ENCODE peak calls at places on chromosome X, in nine cellular contexts. T is activated CD4-positive, alpha-beta T cell treated with anti-CD3 and anti-CD28 coated beads, Interleukin-2, amount 50 U/mL, for 1 hour; Y is A549; U is sciatic nerve; R is choroid plexus epithelial cell; V is stimulated activated naive CD8-positive, alpha-beta T cell treated with anti-CD3 and anti-CD28 coated beads, Interleukin-15, Interleukin-2, amounts not matched to agents 100 U/mL and 50 U/mL, for 24 hours; A is fibroblast of the conjunctiva; H is stimulated activated CD4-positive, alpha-beta T cell treated with anti-CD3 and anti-CD28 coated beads, Interleukin-1b, Interleukin-23, amount 100 ng/mL, for 24 hours; D is activated T-helper 1 cell treated with anti-CD3 and anti-CD28 coated beads, Interleukin-2, amount 50 U/mL, for 16 hours. K is an unnamed sample.

GRCh38 chrX:129957241-129958099 is 25.0 kb upstream of the BCORL1 start:
- DNase-seq in T (no peak), Y (peak), U (peak), R (peak), V (peak), A (no peak), H (no peak), D (no peak), K (no peak)

GRCh38 chrX:38500886-38501285 is 60.5 kb upstream of the TSPAN7 start:
- DNase-seq in T (no peak), Y (no peak), U (no peak), R (no peak), V (no peak), A (no peak), H (no peak), D (no peak), K (no peak)

GRCh38 chrX:28591542-28591941 is 4.3 kb downstream of the IL1RAPL1 start:
- DNase-seq in T (no peak), Y (no peak), U (no peak), R (peak), V (no peak), A (no peak), H (no peak), D (no peak), K (no peak)

GRCh38 chrX:104255465-104255864 is 732 bp upstream of the ESX1 start:
- DNase-seq in T (no peak), Y (no peak), U (no peak), R (no peak), V (no peak), A (no peak), H (no peak), D (no peak), K (no peak)

GRCh38 chrX:76454456-76454927 is 27.0 kb downstream of the MAGEE1 start:
- DNase-seq in T (no peak), Y (peak), U (no peak), R (peak), V (no peak), A (no peak), H (no peak), D (no peak), K (no peak)

GRCh38 chrX:63747331-63747730 is 37.7 kb downstream of the ARHGEF9 start:
- DNase-seq in T (no peak), Y (no peak), U (no peak), R (peak), V (no peak), A (peak), H (no peak), D (no peak), K (no peak)

GRCh38 chrX:19864736-19865135 is 22.7 kb downstream of the SH3KBP1 start:
- DNase-seq in T (no peak), Y (no peak), U (no peak), R (no peak), V (no peak), A (no peak), H (no peak), D (no peak), K (no peak)

GRCh38 chrX:88425739-88426138 is 321.3 kb upstream of the CPXCR1 start:
- DNase-seq in T (no peak), Y (peak), U (no peak), R (peak), V (no peak), A (no peak), H (no peak), D (no peak), K (no peak)

GRCh38 chrX:29231800-29232199 is 644.6 kb downstream of the IL1RAPL1 start:
- DNase-seq in T (no peak), Y (peak), U (no peak), R (peak), V (no peak), A (no peak), H (no peak), D (no peak), K (no peak)

K was measured in mesothelial cell of epicardium.